ENCODE peak calls at places on chromosome 21, in six cellular contexts. W is neural progenitor cell, F is mammary epithelial cell, Z is HCT116, G is fibroblast of lung, V is SK-N-SH. L is an unnamed sample.

GRCh38 chr21:16473965-16474364 is 744.2 kb downstream of the USP25 start:
- DNase-seq in W (no peak), F (no peak), Z (no peak), G (peak), V (no peak), L (peak)

GRCh38 chr21:37821791-37822450 is 94.3 kb downstream of the KCNJ6 start:
- DNase-seq in W (no peak), F (peak), Z (no peak), G (no peak), V (no peak), L (no peak)

GRCh38 chr21:44969066-44969649 is 29.3 kb downstream of the SLX9 start:
- DNase-seq in W (no peak), F (no peak), Z (no peak), G (no peak), V (no peak), L (no peak)

GRCh38 chr21:25689226-25689625 is 45.5 kb downstream of the ATP5PF start:
- DNase-seq in W (no peak), F (no peak), Z (no peak), G (peak), V (no peak), L (no peak)

GRCh38 chr21:20272791-20273362 is 725.3 kb upstream of the NCAM2 start:
- DNase-seq in W (no peak), F (no peak), Z (no peak), G (no peak), V (no peak), L (no peak)

GRCh38 chr21:46065993-46066842 is 31.7 kb upstream of the COL6A2 start:
- DNase-seq in W (no peak), F (no peak), Z (no peak), G (no peak), V (no peak), L (peak)

GRCh38 chr21:29382029-29382654 is 83.4 kb downstream of the BACH1 start:
- DNase-seq in W (no peak), F (peak), Z (no peak), G (peak), V (no peak), L (no peak)

GRCh38 chr21:31879911-31880310 is 7.1 kb downstream of the HUNK start:
- DNase-seq in W (no peak), F (no peak), Z (no peak), G (no peak), V (no peak), L (no peak)

GRCh38 chr21:32666258-32666657 is 54.1 kb upstream of the CFAP298 start:
- DNase-seq in W (no peak), F (no peak), Z (no peak), G (no peak), V (no peak), L (no peak)

GRCh38 chr21:30718239-30718909 is at the start of gene KRTAP21-3:
- DNase-seq in W (no peak), F (peak), Z (peak), G (peak), V (no peak), L (no peak)

GRCh38 chr21:45470087-45470515 is 65.1 kb downstream of the COL18A1 start:
- DNase-seq in W (no peak), F (no peak), Z (no peak), G (peak), V (no peak), L (no peak)

GRCh38 chr21:44818636-44819011 is 762 bp upstream of the SUMO3 start:
- DNase-seq in W (no peak), F (no peak), Z (no peak), G (no peak), V (no peak), L (peak)

GRCh38 chr21:32448803-32449594 is 36.5 kb downstream of the EVA1C start:
- DNase-seq in W (no peak), F (no peak), Z (no peak), G (peak), V (no peak), L (no peak)

GRCh38 chr21:45208627-45208951 is 79.1 kb downstream of the POFUT2 start:
- DNase-seq in W (no peak), F (no peak), Z (no peak), G (peak), V (no peak), L (no peak)

GRCh38 chr21:14603202-14603601 is 57.1 kb upstream of the SAMSN1 start:
- DNase-seq in W (no peak), F (peak), Z (no peak), G (peak), V (no peak), L (no peak)

GRCh38 chr21:17673261-17674020 is 60.7 kb upstream of the BTG3 start:
- DNase-seq in W (peak), F (peak), Z (no peak), G (peak), V (no peak), L (no peak)

GRCh38 chr21:22516230-22516629 is 1518.0 kb downstream of the NCAM2 start:
- DNase-seq in W (no peak), F (no peak), Z (no peak), G (no peak), V (no peak), L (no peak)

GRCh38 chr21:44932366-44933181 is 7.3 kb upstream of the SLX9 start:
- DNase-seq in W (peak), F (no peak), Z (no peak), G (no peak), V (peak), L (peak)

GRCh38 chr21:45874716-45875415 is 106.7 kb upstream of the COL6A1 start:
- DNase-seq in W (peak), F (no peak), Z (no peak), G (peak), V (peak), L (peak)

GRCh38 chr21:41318218-41318617 is 1.6 kb downstream of the FAM3B start:
- DNase-seq in W (no peak), F (no peak), Z (no peak), G (no peak), V (no peak), L (no peak)

GRCh38 chr21:19034041-19034440 is 630.5 kb upstream of the TMPRSS15 start:
- DNase-seq in W (no peak), F (no peak), Z (no peak), G (no peak), V (no peak), L (no peak)

GRCh38 chr21:25572895-25573310 is 34.4 kb downstream of the MRPL39 start:
- DNase-seq in W (no peak), F (no peak), Z (no peak), G (peak), V (no peak), L (no peak)

GRCh38 chr21:29152936-29153335 is 22.5 kb downstream of the MAP3K7CL start:
- DNase-seq in W (no peak), F (peak), Z (no peak), G (peak), V (no peak), L (no peak)

GRCh38 chr21:19981938-19982337 is 1016.3 kb upstream of the NCAM2 start:
- DNase-seq in W (no peak), F (no peak), Z (no peak), G (no peak), V (no peak), L (no peak)

GRCh38 chr21:14864211-14865021 is 200.4 kb downstream of the NRIP1 start:
- DNase-seq in W (peak), F (peak), Z (no peak), G (peak), V (peak), L (peak)

GRCh38 chr21:46664316-46664995 is 29.0 kb downstream of the PRMT2 start:
- DNase-seq in W (no peak), F (no peak), Z (no peak), G (no peak), V (no peak), L (no peak)

GRCh38 chr21:28944296-28944695 is 48.4 kb downstream of the LTN1 start:
- DNase-seq in W (no peak), F (no peak), Z (no peak), G (peak), V (no peak), L (no peak)

GRCh38 chr21:35256468-35256988 is 207.4 kb upstream of the RUNX1 start:
- DNase-seq in W (peak), F (peak), Z (peak), G (peak), V (peak), L (peak)

GRCh38 chr21:37669249-37669648 is 247.0 kb downstream of the KCNJ6 start:
- DNase-seq in W (no peak), F (no peak), Z (no peak), G (no peak), V (no peak), L (no peak)

GRCh38 chr21:26135520-26135919 is 35.0 kb downstream of the APP start:
- DNase-seq in W (no peak), F (no peak), Z (no peak), G (no peak), V (no peak), L (no peak)

GRCh38 chr21:31988492-31989285 is 115.9 kb downstream of the HUNK start:
- DNase-seq in W (no peak), F (no peak), Z (no peak), G (no peak), V (no peak), L (no peak)

GRCh38 chr21:45471229-45472052 is 66.5 kb downstream of the COL18A1 start:
- DNase-seq in W (no peak), F (peak), Z (no peak), G (peak), V (no peak), L (peak)

GRCh38 chr21:15144026-15144425 is 79.2 kb upstream of the NRIP1 start:
- DNase-seq in W (no peak), F (no peak), Z (no peak), G (no peak), V (no peak), L (no peak)

GRCh38 chr21:45505416-45506021 is 36.7 kb downstream of the SLC19A1 start:
- DNase-seq in W (no peak), F (no peak), Z (no peak), G (no peak), V (no peak), L (peak)

GRCh38 chr21:31517664-31518402 is 141.7 kb upstream of the SOD1 start:
- DNase-seq in W (no peak), F (no peak), Z (no peak), G (no peak), V (no peak), L (no peak)

GRCh38 chr21:17949395-17949794 is 130.2 kb upstream of the C21orf91 start:
- DNase-seq in W (no peak), F (no peak), Z (no peak), G (no peak), V (no peak), L (no peak)

GRCh38 chr21:34200288-34200905 is 127.0 kb downstream of the MRPS6 start:
- DNase-seq in W (no peak), F (no peak), Z (no peak), G (no peak), V (no peak), L (no peak)
- H3K27ac ChIP-seq in W (no peak), F (no peak), Z (no peak), G (no peak), V (no peak), L (no peak)

GRCh38 chr21:38909929-38910328 is 104.2 kb downstream of the ETS2 start:
- DNase-seq in W (no peak), F (no peak), Z (no peak), G (no peak), V (no peak), L (no peak)

GRCh38 chr21:38910390-38911008 is 104.8 kb downstream of the ETS2 start:
- DNase-seq in W (no peak), F (peak), Z (peak), G (no peak), V (peak), L (no peak)

GRCh38 chr21:38909109-38909508 is 103.4 kb downstream of the ETS2 start:
- DNase-seq in W (no peak), F (no peak), Z (no peak), G (no peak), V (no peak), L (no peak)

GRCh38 chr21:38905751-38906150 is 100.0 kb downstream of the ETS2 start:
- DNase-seq in W (no peak), F (no peak), Z (no peak), G (no peak), V (no peak), L (no peak)

DNA sequence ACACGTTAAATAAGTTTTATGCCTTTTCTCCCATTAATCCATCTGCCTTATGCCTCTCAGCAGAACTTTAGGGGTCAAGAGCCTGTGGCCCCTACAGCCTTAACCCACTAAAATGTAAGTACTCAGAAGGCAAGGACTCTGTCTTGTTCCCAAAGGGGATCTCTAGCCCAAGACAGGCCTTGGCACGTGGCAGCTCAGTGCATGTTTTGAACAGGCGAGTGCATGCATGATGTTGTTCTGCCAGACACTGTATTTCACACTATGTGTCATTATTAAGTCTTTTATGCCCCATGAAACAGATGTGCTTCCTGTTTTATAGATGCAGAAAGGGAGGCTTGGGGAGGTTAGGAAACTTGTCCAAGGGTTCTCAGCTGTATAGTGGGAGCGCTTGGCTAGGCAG is 102.8 kb downstream of the ETS2 start:
- DNase-seq in W (no peak), F (peak), Z (no peak), G (no peak), V (no peak), L (no peak)
- H3K9ac ChIP-seq in W (no peak), F (no peak), Z (no peak), G (no peak), V (no peak), L (no peak)

DNA sequence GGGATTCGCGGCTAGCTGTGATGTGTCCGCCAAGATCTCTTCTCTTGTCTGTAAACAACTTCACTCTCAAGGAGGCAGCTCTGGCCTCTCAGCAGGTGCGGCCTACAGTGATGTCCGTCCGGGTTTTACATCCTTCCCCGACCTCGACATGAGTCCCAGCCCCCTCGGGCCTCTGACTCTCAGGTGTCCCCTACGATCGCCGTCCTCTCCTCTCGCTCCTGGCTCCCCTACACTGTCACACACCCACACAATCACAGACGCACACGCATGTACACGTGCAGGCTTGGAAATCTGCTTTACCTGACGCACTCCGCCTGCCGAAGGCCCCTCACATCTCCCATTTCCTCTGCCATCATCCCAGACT is 797 bp upstream of the RSPH1 start:
- DNase-seq in W (peak), F (no peak), Z (no peak), G (no peak), V (peak), L (no peak)
- H3K27ac ChIP-seq in W (peak), F (peak), Z (peak), G (peak), V (peak), L (peak)

DNA sequence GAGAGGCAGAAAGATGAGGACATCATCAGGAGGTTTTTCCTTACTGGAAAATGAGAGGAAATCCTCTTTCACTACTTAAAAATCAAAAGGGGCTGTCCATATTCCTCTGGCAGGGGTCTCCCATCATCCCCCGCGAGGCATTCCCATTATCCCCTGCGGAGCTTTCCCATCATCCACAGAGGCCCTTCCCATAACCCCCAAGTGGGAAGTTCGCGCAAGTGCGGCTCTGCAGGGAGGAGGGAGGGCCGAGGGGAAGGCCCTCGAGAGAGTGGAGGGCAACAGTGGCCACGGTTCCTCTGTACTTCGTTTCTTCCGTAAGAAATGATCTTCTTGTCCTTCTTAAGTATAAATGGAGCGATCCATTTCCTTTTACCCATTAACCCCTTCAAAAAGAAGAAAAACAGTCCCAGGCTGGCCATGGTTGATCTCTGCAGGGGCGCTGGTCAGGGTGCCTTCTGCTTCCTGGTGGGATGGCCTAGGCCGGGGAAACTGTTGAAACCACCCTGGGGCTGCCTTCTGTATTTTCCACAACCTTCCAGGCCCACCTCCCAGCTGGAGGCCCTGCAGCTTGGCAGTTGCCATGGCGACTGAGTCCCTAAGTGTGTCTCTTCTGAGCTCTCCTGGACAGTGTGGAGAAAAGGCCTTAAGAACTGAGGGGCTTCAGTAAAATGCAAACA is 3.5 kb upstream of the RSPH1 start:
- DNase-seq in W (peak), F (no peak), Z (no peak), G (no peak), V (no peak), L (peak)
- H3K9ac ChIP-seq in W (no peak), F (no peak), Z (no peak), G (no peak), V (no peak), L (no peak)

DNA sequence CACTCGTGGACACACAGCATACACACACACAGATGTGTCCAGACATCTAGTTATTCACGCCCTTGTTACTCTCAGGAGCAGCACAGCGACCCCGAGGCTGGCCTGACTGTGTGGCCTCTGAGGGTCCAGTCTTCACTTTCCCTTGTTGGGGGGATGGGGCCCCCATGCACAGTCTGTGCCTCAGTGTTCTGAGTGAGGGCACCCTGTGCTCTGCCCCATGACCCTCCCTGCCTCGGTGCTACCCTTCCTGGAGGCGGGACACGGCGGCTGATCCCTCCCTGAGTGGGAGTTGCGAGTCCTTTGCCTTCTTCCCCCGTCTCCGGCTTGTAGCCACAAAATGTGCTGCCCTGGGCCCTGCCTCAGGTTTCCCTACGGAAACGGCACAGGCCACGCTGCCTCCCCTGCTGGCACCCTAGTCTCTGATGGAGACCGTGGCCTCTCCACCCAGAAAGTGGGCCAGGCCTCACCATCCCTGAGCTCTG is 8.6 kb downstream of the CSTB start:
- DNase-seq in W (no peak), F (no peak), Z (no peak), G (no peak), V (no peak), L (no peak)
- H3K27ac ChIP-seq in W (no peak), F (peak), Z (peak), G (no peak), V (no peak), L (no peak)

L was measured in kidney.